ENCODE peak calls at places on chromosomes 7 and 10, in four cellular contexts. One of them, this sample, is unnamed.

GRCh38 chr7:863106-863505 is 13.2 kb upstream of the GET4 start:
- DNase-seq in iris pigment epithelial cell: no peak
- DNase-seq in activated T-helper 2 cell treated with anti-CD3 and anti-CD28 coated beads, Interferon-gamma antibody, Interleukin-2, Interleukin-4, amounts not matched to agents 10 μg/mL and 5 μg/mL and 100 μg/mL, durations not matched to agents 14 hours and 24 hours and 36 hours: no peak
- DNase-seq in fibroblast of lung: no peak
- DNase-seq in this sample: no peak

GRCh38 chr7:152986369-152986768 is 226.8 kb downstream of the ACTR3B start:
- DNase-seq in fibroblast of lung: no peak
- DNase-seq in iris pigment epithelial cell: no peak
- DNase-seq in activated T-helper 2 cell treated with anti-CD3 and anti-CD28 coated beads, Interferon-gamma antibody, Interleukin-2, Interleukin-4, amounts not matched to agents 10 μg/mL and 5 μg/mL and 100 μg/mL, durations not matched to agents 14 hours and 24 hours and 36 hours: no peak
- DNase-seq in this sample: no peak

GRCh38 chr10:8323443-8324054 is 269.1 kb downstream of the GATA3 start:
- DNase-seq in activated T-helper 2 cell treated with anti-CD3 and anti-CD28 coated beads, Interferon-gamma antibody, Interleukin-2, Interleukin-4, amounts not matched to agents 10 μg/mL and 5 μg/mL and 100 μg/mL, durations not matched to agents 14 hours and 24 hours and 36 hours: no peak
- DNase-seq in fibroblast of lung: no peak
- DNase-seq in iris pigment epithelial cell: no peak
- DNase-seq in this sample: no peak

GRCh38 chr7:28921822-28922221 is 36.3 kb downstream of the TRIL start:
- DNase-seq in iris pigment epithelial cell: peak
- DNase-seq in fibroblast of lung: peak
- DNase-seq in activated T-helper 2 cell treated with anti-CD3 and anti-CD28 coated beads, Interferon-gamma antibody, Interleukin-2, Interleukin-4, amounts not matched to agents 10 μg/mL and 5 μg/mL and 100 μg/mL, durations not matched to agents 14 hours and 24 hours and 36 hours: no peak
- DNase-seq in this sample: no peak

GRCh38 chr7:143048827-143049226 is 3.3 kb upstream of the OR6V1 start:
- DNase-seq in fibroblast of lung: no peak
- DNase-seq in iris pigment epithelial cell: peak
- DNase-seq in activated T-helper 2 cell treated with anti-CD3 and anti-CD28 coated beads, Interferon-gamma antibody, Interleukin-2, Interleukin-4, amounts not matched to agents 10 μg/mL and 5 μg/mL and 100 μg/mL, durations not matched to agents 14 hours and 24 hours and 36 hours: no peak
- DNase-seq in this sample: no peak

GRCh38 chr7:151754142-151754590 is 122.7 kb downstream of the PRKAG2 start:
- DNase-seq in activated T-helper 2 cell treated with anti-CD3 and anti-CD28 coated beads, Interferon-gamma antibody, Interleukin-2, Interleukin-4, amounts not matched to agents 10 μg/mL and 5 μg/mL and 100 μg/mL, durations not matched to agents 14 hours and 24 hours and 36 hours: no peak
- DNase-seq in iris pigment epithelial cell: peak
- DNase-seq in fibroblast of lung: peak
- DNase-seq in this sample: no peak

GRCh38 chr7:32890553-32891045 is 961 bp downstream of the KBTBD2 start:
- DNase-seq in fibroblast of lung: peak
- DNase-seq in iris pigment epithelial cell: peak
- DNase-seq in activated T-helper 2 cell treated with anti-CD3 and anti-CD28 coated beads, Interferon-gamma antibody, Interleukin-2, Interleukin-4, amounts not matched to agents 10 μg/mL and 5 μg/mL and 100 μg/mL, durations not matched to agents 14 hours and 24 hours and 36 hours: peak
- DNase-seq in this sample: no peak

GRCh38 chr10:12707461-12708185 is 293.9 kb downstream of the CCDC3 start:
- DNase-seq in fibroblast of lung: peak
- DNase-seq in activated T-helper 2 cell treated with anti-CD3 and anti-CD28 coated beads, Interferon-gamma antibody, Interleukin-2, Interleukin-4, amounts not matched to agents 10 μg/mL and 5 μg/mL and 100 μg/mL, durations not matched to agents 14 hours and 24 hours and 36 hours: no peak
- DNase-seq in iris pigment epithelial cell: peak
- DNase-seq in this sample: no peak

GRCh38 chr10:130169136-130169888 is 33.1 kb downstream of the GLRX3 start:
- DNase-seq in activated T-helper 2 cell treated with anti-CD3 and anti-CD28 coated beads, Interferon-gamma antibody, Interleukin-2, Interleukin-4, amounts not matched to agents 10 μg/mL and 5 μg/mL and 100 μg/mL, durations not matched to agents 14 hours and 24 hours and 36 hours: no peak
- DNase-seq in fibroblast of lung: peak
- DNase-seq in iris pigment epithelial cell: peak
- DNase-seq in this sample: no peak

GRCh38 chr10:96491303-96491702 is 22.4 kb downstream of the TLL2 start:
- DNase-seq in fibroblast of lung: no peak
- DNase-seq in iris pigment epithelial cell: no peak
- DNase-seq in activated T-helper 2 cell treated with anti-CD3 and anti-CD28 coated beads, Interferon-gamma antibody, Interleukin-2, Interleukin-4, amounts not matched to agents 10 μg/mL and 5 μg/mL and 100 μg/mL, durations not matched to agents 14 hours and 24 hours and 36 hours: no peak
- DNase-seq in this sample: no peak

GRCh38 chr7:111049971-111050680 is 40.8 kb upstream of the LRRN3 start:
- DNase-seq in fibroblast of lung: no peak
- DNase-seq in activated T-helper 2 cell treated with anti-CD3 and anti-CD28 coated beads, Interferon-gamma antibody, Interleukin-2, Interleukin-4, amounts not matched to agents 10 μg/mL and 5 μg/mL and 100 μg/mL, durations not matched to agents 14 hours and 24 hours and 36 hours: no peak
- DNase-seq in iris pigment epithelial cell: no peak
- DNase-seq in this sample: no peak

GRCh38 chr7:151439855-151440798 is at the start of gene CRYGN:
- DNase-seq in activated T-helper 2 cell treated with anti-CD3 and anti-CD28 coated beads, Interferon-gamma antibody, Interleukin-2, Interleukin-4, amounts not matched to agents 10 μg/mL and 5 μg/mL and 100 μg/mL, durations not matched to agents 14 hours and 24 hours and 36 hours: no peak
- DNase-seq in fibroblast of lung: no peak
- DNase-seq in iris pigment epithelial cell: no peak
- DNase-seq in this sample: no peak

GRCh38 chr10:128150045-128150493 is 23.8 kb upstream of the MKI67 start:
- DNase-seq in fibroblast of lung: peak
- DNase-seq in activated T-helper 2 cell treated with anti-CD3 and anti-CD28 coated beads, Interferon-gamma antibody, Interleukin-2, Interleukin-4, amounts not matched to agents 10 μg/mL and 5 μg/mL and 100 μg/mL, durations not matched to agents 14 hours and 24 hours and 36 hours: peak
- DNase-seq in iris pigment epithelial cell: peak
- DNase-seq in this sample: peak

GRCh38 chr7:100803398-100804161 is 23.7 kb downstream of the EPHB4 start:
- DNase-seq in activated T-helper 2 cell treated with anti-CD3 and anti-CD28 coated beads, Interferon-gamma antibody, Interleukin-2, Interleukin-4, amounts not matched to agents 10 μg/mL and 5 μg/mL and 100 μg/mL, durations not matched to agents 14 hours and 24 hours and 36 hours: peak
- DNase-seq in iris pigment epithelial cell: peak
- DNase-seq in fibroblast of lung: peak
- DNase-seq in this sample: no peak

GRCh38 chr10:35533565-35533964 is 71.6 kb upstream of the GJD4 start:
- DNase-seq in fibroblast of lung: peak
- DNase-seq in activated T-helper 2 cell treated with anti-CD3 and anti-CD28 coated beads, Interferon-gamma antibody, Interleukin-2, Interleukin-4, amounts not matched to agents 10 μg/mL and 5 μg/mL and 100 μg/mL, durations not matched to agents 14 hours and 24 hours and 36 hours: no peak
- DNase-seq in iris pigment epithelial cell: peak
- DNase-seq in this sample: no peak